ENCODE peak calls at places on chromosomes 5 and 9, in eight cellular contexts. K, J, E, W, S, D, G and F are unnamed samples.

GRCh38 chr9:129617167-129617566 is 3.7 kb downstream of the C9orf50 start:
- DNase-seq in K (peak; percentile 53), J (no peak), E (no peak), W (no peak), S (no peak), D (peak; percentile 87), G (peak; percentile 50), F (no peak)

GRCh38 chr5:179914032-179914755 is 6.5 kb upstream of the TBC1D9B start:
- DNase-seq in K (peak; percentile 81), J (no peak), E (no peak), W (no peak), S (no peak), D (peak; percentile 43), G (peak; percentile 13), F (no peak)

GRCh38 chr5:18216729-18217128 is 582.5 kb downstream of the TAF11L14 start:
- DNase-seq in K (no peak), J (no peak), E (no peak), W (no peak), S (no peak), D (no peak), G (no peak), F (no peak)

GRCh38 chr5:136033244-136033643 is 4.5 kb downstream of the TGFBI start:
- DNase-seq in K (no peak), J (no peak), E (no peak), W (no peak), S (no peak), D (no peak), G (no peak), F (no peak)

GRCh38 chr5:59241564-59241963 is 652.0 kb downstream of the PDE4D start:
- DNase-seq in K (no peak), J (no peak), E (no peak), W (no peak), S (no peak), D (no peak), G (no peak), F (no peak)

GRCh38 chr5:32076699-32077695 is 97.1 kb downstream of the GOLPH3 start:
- DNase-seq in K (peak; percentile 70), J (no peak), E (no peak), W (no peak), S (no peak), D (peak; percentile 52), G (peak; percentile 69), F (no peak)

GRCh38 chr5:57066921-57067914 is 106.6 kb upstream of the GPBP1 start:
- DNase-seq in K (no peak), J (no peak), E (no peak), W (no peak), S (no peak), D (no peak), G (no peak), F (no peak)

GRCh38 chr9:121607434-121608248 is 43.8 kb upstream of the DAB2IP start:
- DNase-seq in K (peak; percentile 52), J (no peak), E (peak; percentile 84), W (no peak), S (peak; percentile 55), D (peak; percentile 16), G (no peak), F (no peak)

GRCh38 chr5:168136340-168136739 is 155.1 kb upstream of the WWC1 start:
- DNase-seq in K (no peak), J (no peak), E (no peak), W (no peak), S (no peak), D (no peak), G (no peak), F (no peak)